ENCODE peak calls at places on chromosomes 1 and 21, in eight cellular contexts. One of them, this sample, is unnamed.

GRCh38 chr1:174003867-174004266 is 18.3 kb downstream of the RC3H1 start:
- DNase-seq in stimulated activated CD4-positive, alpha-beta T cell treated with anti-CD3 and anti-CD28 coated beads, TNF-alpha, amount 100 ng/mL, for 24 hours: no peak
- DNase-seq in fibroblast of pulmonary artery: no peak
- DNase-seq in anterior cingulate cortex: no peak
- DNase-seq in occipital lobe: no peak
- DNase-seq in effector memory CD4-positive, alpha-beta T cell: no peak
- DNase-seq in epithelial cell of esophagus: no peak
- DNase-seq in HAP-1: no peak
- DNase-seq in this sample: no peak

GRCh38 chr1:7491089-7491817 is 279.8 kb upstream of the VAMP3 start:
- DNase-seq in stimulated activated CD4-positive, alpha-beta T cell treated with anti-CD3 and anti-CD28 coated beads, TNF-alpha, amount 100 ng/mL, for 24 hours: no peak
- DNase-seq in fibroblast of pulmonary artery: peak; percentile 44
- DNase-seq in anterior cingulate cortex: peak; percentile 16
- DNase-seq in occipital lobe: no peak
- DNase-seq in effector memory CD4-positive, alpha-beta T cell: no peak
- DNase-seq in epithelial cell of esophagus: peak; percentile 52
- DNase-seq in HAP-1: no peak
- DNase-seq in this sample: no peak

GRCh38 chr1:179876289-179876715 is 1.3 kb downstream of the TOR1AIP2 start:
- DNase-seq in stimulated activated CD4-positive, alpha-beta T cell treated with anti-CD3 and anti-CD28 coated beads, TNF-alpha, amount 100 ng/mL, for 24 hours: no peak
- DNase-seq in fibroblast of pulmonary artery: peak; percentile 67
- DNase-seq in anterior cingulate cortex: no peak
- DNase-seq in occipital lobe: no peak
- DNase-seq in effector memory CD4-positive, alpha-beta T cell: no peak
- DNase-seq in epithelial cell of esophagus: peak; percentile 90
- DNase-seq in HAP-1: no peak
- DNase-seq in this sample: no peak

GRCh38 chr1:97252076-97252475 is 530.5 kb downstream of the PTBP2 start:
- DNase-seq in stimulated activated CD4-positive, alpha-beta T cell treated with anti-CD3 and anti-CD28 coated beads, TNF-alpha, amount 100 ng/mL, for 24 hours: no peak
- DNase-seq in fibroblast of pulmonary artery: peak; percentile 96
- DNase-seq in anterior cingulate cortex: no peak
- DNase-seq in occipital lobe: no peak
- DNase-seq in effector memory CD4-positive, alpha-beta T cell: no peak
- DNase-seq in epithelial cell of esophagus: peak; percentile 88
- DNase-seq in HAP-1: no peak
- DNase-seq in this sample: no peak

GRCh38 chr1:230681599-230681998 is 32.3 kb downstream of the AGT start:
- DNase-seq in stimulated activated CD4-positive, alpha-beta T cell treated with anti-CD3 and anti-CD28 coated beads, TNF-alpha, amount 100 ng/mL, for 24 hours: no peak
- DNase-seq in fibroblast of pulmonary artery: peak; percentile 84
- DNase-seq in anterior cingulate cortex: no peak
- DNase-seq in occipital lobe: no peak
- DNase-seq in effector memory CD4-positive, alpha-beta T cell: no peak
- DNase-seq in epithelial cell of esophagus: peak; percentile 91
- DNase-seq in HAP-1: no peak
- DNase-seq in this sample: no peak

GRCh38 chr1:244863491-244864252 is 671 bp downstream of the HNRNPU start:
- DNase-seq in stimulated activated CD4-positive, alpha-beta T cell treated with anti-CD3 and anti-CD28 coated beads, TNF-alpha, amount 100 ng/mL, for 24 hours: peak; percentile 13
- DNase-seq in fibroblast of pulmonary artery: no peak
- DNase-seq in anterior cingulate cortex: no peak
- DNase-seq in occipital lobe: peak; percentile 18
- DNase-seq in effector memory CD4-positive, alpha-beta T cell: no peak
- DNase-seq in epithelial cell of esophagus: peak; percentile 61
- DNase-seq in HAP-1: no peak
- DNase-seq in this sample: no peak

GRCh38 chr21:41445465-41445862 is 19.4 kb downstream of the MX1 start:
- DNase-seq in stimulated activated CD4-positive, alpha-beta T cell treated with anti-CD3 and anti-CD28 coated beads, TNF-alpha, amount 100 ng/mL, for 24 hours: no peak
- DNase-seq in fibroblast of pulmonary artery: peak; percentile 58
- DNase-seq in anterior cingulate cortex: no peak
- DNase-seq in occipital lobe: no peak
- DNase-seq in effector memory CD4-positive, alpha-beta T cell: no peak
- DNase-seq in epithelial cell of esophagus: no peak
- DNase-seq in HAP-1: no peak
- DNase-seq in this sample: no peak

GRCh38 chr1:183992424-183992823 is 45.1 kb downstream of the COLGALT2 start:
- DNase-seq in stimulated activated CD4-positive, alpha-beta T cell treated with anti-CD3 and anti-CD28 coated beads, TNF-alpha, amount 100 ng/mL, for 24 hours: no peak
- DNase-seq in fibroblast of pulmonary artery: no peak
- DNase-seq in anterior cingulate cortex: no peak
- DNase-seq in occipital lobe: no peak
- DNase-seq in effector memory CD4-positive, alpha-beta T cell: no peak
- DNase-seq in epithelial cell of esophagus: no peak
- DNase-seq in HAP-1: no peak
- DNase-seq in this sample: no peak

GRCh38 chr1:65459397-65459768 is 38.9 kb downstream of the LEPR start:
- DNase-seq in stimulated activated CD4-positive, alpha-beta T cell treated with anti-CD3 and anti-CD28 coated beads, TNF-alpha, amount 100 ng/mL, for 24 hours: no peak
- DNase-seq in fibroblast of pulmonary artery: peak; percentile 65
- DNase-seq in anterior cingulate cortex: no peak
- DNase-seq in occipital lobe: no peak
- DNase-seq in effector memory CD4-positive, alpha-beta T cell: no peak
- DNase-seq in epithelial cell of esophagus: peak; percentile 54
- DNase-seq in HAP-1: peak; percentile 25
- DNase-seq in this sample: no peak

GRCh38 chr21:44814498-44815023 is 3.3 kb downstream of the SUMO3 start:
- DNase-seq in stimulated activated CD4-positive, alpha-beta T cell treated with anti-CD3 and anti-CD28 coated beads, TNF-alpha, amount 100 ng/mL, for 24 hours: no peak
- DNase-seq in fibroblast of pulmonary artery: no peak
- DNase-seq in anterior cingulate cortex: no peak
- DNase-seq in occipital lobe: no peak
- DNase-seq in effector memory CD4-positive, alpha-beta T cell: no peak
- DNase-seq in epithelial cell of esophagus: no peak
- DNase-seq in HAP-1: no peak
- DNase-seq in this sample: no peak

GRCh38 chr1:111592389-111593361 is 26.9 kb upstream of the RAP1A start:
- DNase-seq in stimulated activated CD4-positive, alpha-beta T cell treated with anti-CD3 and anti-CD28 coated beads, TNF-alpha, amount 100 ng/mL, for 24 hours: peak; percentile 92
- DNase-seq in fibroblast of pulmonary artery: peak; percentile 86
- DNase-seq in anterior cingulate cortex: peak; percentile 49
- DNase-seq in occipital lobe: peak; percentile 71
- DNase-seq in effector memory CD4-positive, alpha-beta T cell: peak; percentile 61
- DNase-seq in epithelial cell of esophagus: peak; percentile 100
- DNase-seq in HAP-1: peak; percentile 17
- DNase-seq in this sample: peak; percentile 75

GRCh38 chr1:232226197-232226681 is 403.7 kb downstream of the SIPA1L2 start:
- DNase-seq in stimulated activated CD4-positive, alpha-beta T cell treated with anti-CD3 and anti-CD28 coated beads, TNF-alpha, amount 100 ng/mL, for 24 hours: no peak
- DNase-seq in fibroblast of pulmonary artery: peak; percentile 31
- DNase-seq in anterior cingulate cortex: no peak
- DNase-seq in occipital lobe: no peak
- DNase-seq in effector memory CD4-positive, alpha-beta T cell: peak; percentile 8
- DNase-seq in epithelial cell of esophagus: peak; percentile 77
- DNase-seq in HAP-1: peak; percentile 43
- DNase-seq in this sample: no peak

GRCh38 chr1:78240755-78241154 is 195.0 kb downstream of the GIPC2 start:
- DNase-seq in stimulated activated CD4-positive, alpha-beta T cell treated with anti-CD3 and anti-CD28 coated beads, TNF-alpha, amount 100 ng/mL, for 24 hours: no peak
- DNase-seq in fibroblast of pulmonary artery: no peak
- DNase-seq in anterior cingulate cortex: no peak
- DNase-seq in occipital lobe: no peak
- DNase-seq in effector memory CD4-positive, alpha-beta T cell: no peak
- DNase-seq in epithelial cell of esophagus: no peak
- DNase-seq in HAP-1: no peak
- DNase-seq in this sample: no peak

GRCh38 chr1:202160377-202160940 is at the start of gene PTPN7:
- DNase-seq in stimulated activated CD4-positive, alpha-beta T cell treated with anti-CD3 and anti-CD28 coated beads, TNF-alpha, amount 100 ng/mL, for 24 hours: peak; percentile 75
- DNase-seq in fibroblast of pulmonary artery: no peak
- DNase-seq in anterior cingulate cortex: no peak
- DNase-seq in occipital lobe: no peak
- DNase-seq in effector memory CD4-positive, alpha-beta T cell: peak; percentile 61
- DNase-seq in epithelial cell of esophagus: peak; percentile 16
- DNase-seq in HAP-1: no peak
- DNase-seq in this sample: peak; percentile 71

GRCh38 chr1:61496501-61496900 is 228.4 kb downstream of the TM2D1 start:
- DNase-seq in stimulated activated CD4-positive, alpha-beta T cell treated with anti-CD3 and anti-CD28 coated beads, TNF-alpha, amount 100 ng/mL, for 24 hours: no peak
- DNase-seq in fibroblast of pulmonary artery: peak; percentile 77
- DNase-seq in anterior cingulate cortex: no peak
- DNase-seq in occipital lobe: no peak
- DNase-seq in effector memory CD4-positive, alpha-beta T cell: no peak
- DNase-seq in epithelial cell of esophagus: peak; percentile 85
- DNase-seq in HAP-1: no peak
- DNase-seq in this sample: no peak

GRCh38 chr1:108901106-108901505 is 24.3 kb downstream of the GPSM2 start:
- DNase-seq in stimulated activated CD4-positive, alpha-beta T cell treated with anti-CD3 and anti-CD28 coated beads, TNF-alpha, amount 100 ng/mL, for 24 hours: no peak
- DNase-seq in fibroblast of pulmonary artery: no peak
- DNase-seq in anterior cingulate cortex: no peak
- DNase-seq in occipital lobe: no peak
- DNase-seq in effector memory CD4-positive, alpha-beta T cell: no peak
- DNase-seq in epithelial cell of esophagus: no peak
- DNase-seq in HAP-1: no peak
- DNase-seq in this sample: no peak

GRCh38 chr1:39183503-39184353 is 20.8 kb upstream of the MACF1 start:
- DNase-seq in stimulated activated CD4-positive, alpha-beta T cell treated with anti-CD3 and anti-CD28 coated beads, TNF-alpha, amount 100 ng/mL, for 24 hours: peak; percentile 71
- DNase-seq in fibroblast of pulmonary artery: peak; percentile 80
- DNase-seq in anterior cingulate cortex: no peak
- DNase-seq in occipital lobe: no peak
- DNase-seq in effector memory CD4-positive, alpha-beta T cell: peak; percentile 75
- DNase-seq in epithelial cell of esophagus: peak; percentile 100
- DNase-seq in HAP-1: peak; percentile 67
- DNase-seq in this sample: peak; percentile 53

GRCh38 chr1:152440635-152441471 is 26.8 kb upstream of the CRNN start:
- DNase-seq in stimulated activated CD4-positive, alpha-beta T cell treated with anti-CD3 and anti-CD28 coated beads, TNF-alpha, amount 100 ng/mL, for 24 hours: peak; percentile 52
- DNase-seq in fibroblast of pulmonary artery: peak; percentile 76
- DNase-seq in anterior cingulate cortex: peak; percentile 20
- DNase-seq in occipital lobe: peak; percentile 20
- DNase-seq in effector memory CD4-positive, alpha-beta T cell: peak; percentile 57
- DNase-seq in epithelial cell of esophagus: peak; percentile 81
- DNase-seq in HAP-1: peak; percentile 57
- DNase-seq in this sample: peak; percentile 47

GRCh38 chr1:64981602-64981981 is 15.2 kb upstream of the JAK1 start:
- DNase-seq in stimulated activated CD4-positive, alpha-beta T cell treated with anti-CD3 and anti-CD28 coated beads, TNF-alpha, amount 100 ng/mL, for 24 hours: no peak
- DNase-seq in fibroblast of pulmonary artery: no peak
- DNase-seq in anterior cingulate cortex: no peak
- DNase-seq in occipital lobe: no peak
- DNase-seq in effector memory CD4-positive, alpha-beta T cell: no peak
- DNase-seq in epithelial cell of esophagus: no peak
- DNase-seq in HAP-1: no peak
- DNase-seq in this sample: no peak

GRCh38 chr1:34851431-34852105 is 8.0 kb downstream of the SMIM12 start:
- DNase-seq in stimulated activated CD4-positive, alpha-beta T cell treated with anti-CD3 and anti-CD28 coated beads, TNF-alpha, amount 100 ng/mL, for 24 hours: no peak
- DNase-seq in fibroblast of pulmonary artery: no peak
- DNase-seq in anterior cingulate cortex: no peak
- DNase-seq in occipital lobe: no peak
- DNase-seq in effector memory CD4-positive, alpha-beta T cell: no peak
- DNase-seq in epithelial cell of esophagus: peak; percentile 36
- DNase-seq in HAP-1: no peak
- DNase-seq in this sample: no peak

GRCh38 chr21:37364722-37365121 is 1.9 kb upstream of the DYRK1A start:
- DNase-seq in stimulated activated CD4-positive, alpha-beta T cell treated with anti-CD3 and anti-CD28 coated beads, TNF-alpha, amount 100 ng/mL, for 24 hours: no peak
- DNase-seq in fibroblast of pulmonary artery: no peak
- DNase-seq in anterior cingulate cortex: no peak
- DNase-seq in occipital lobe: no peak
- DNase-seq in effector memory CD4-positive, alpha-beta T cell: no peak
- DNase-seq in epithelial cell of esophagus: no peak
- DNase-seq in HAP-1: no peak
- DNase-seq in this sample: no peak

GRCh38 chr1:244066954-244067716 is 16.1 kb downstream of the ZBTB18 start:
- DNase-seq in stimulated activated CD4-positive, alpha-beta T cell treated with anti-CD3 and anti-CD28 coated beads, TNF-alpha, amount 100 ng/mL, for 24 hours: no peak
- DNase-seq in fibroblast of pulmonary artery: no peak
- DNase-seq in anterior cingulate cortex: no peak
- DNase-seq in occipital lobe: no peak
- DNase-seq in effector memory CD4-positive, alpha-beta T cell: no peak
- DNase-seq in epithelial cell of esophagus: no peak
- DNase-seq in HAP-1: no peak
- DNase-seq in this sample: no peak

GRCh38 chr1:58584082-58584895 is 7.2 kb upstream of the TACSTD2 start:
- DNase-seq in stimulated activated CD4-positive, alpha-beta T cell treated with anti-CD3 and anti-CD28 coated beads, TNF-alpha, amount 100 ng/mL, for 24 hours: no peak
- DNase-seq in fibroblast of pulmonary artery: peak; percentile 97
- DNase-seq in anterior cingulate cortex: no peak
- DNase-seq in occipital lobe: peak; percentile 38
- DNase-seq in effector memory CD4-positive, alpha-beta T cell: no peak
- DNase-seq in epithelial cell of esophagus: peak; percentile 98
- DNase-seq in HAP-1: no peak
- DNase-seq in this sample: no peak

GRCh38 chr21:41170442-41170841 is 2.5 kb downstream of the BACE2 start:
- DNase-seq in stimulated activated CD4-positive, alpha-beta T cell treated with anti-CD3 and anti-CD28 coated beads, TNF-alpha, amount 100 ng/mL, for 24 hours: no peak
- DNase-seq in fibroblast of pulmonary artery: peak; percentile 53
- DNase-seq in anterior cingulate cortex: no peak
- DNase-seq in occipital lobe: no peak
- DNase-seq in effector memory CD4-positive, alpha-beta T cell: no peak
- DNase-seq in epithelial cell of esophagus: peak; percentile 57
- DNase-seq in HAP-1: no peak
- DNase-seq in this sample: no peak

GRCh38 chr1:209692745-209693504 is 11.7 kb upstream of the HSD11B1 start:
- DNase-seq in stimulated activated CD4-positive, alpha-beta T cell treated with anti-CD3 and anti-CD28 coated beads, TNF-alpha, amount 100 ng/mL, for 24 hours: peak; percentile 62
- DNase-seq in fibroblast of pulmonary artery: peak; percentile 92
- DNase-seq in anterior cingulate cortex: peak; percentile 51
- DNase-seq in occipital lobe: peak; percentile 33
- DNase-seq in effector memory CD4-positive, alpha-beta T cell: peak; percentile 58
- DNase-seq in epithelial cell of esophagus: peak; percentile 84
- DNase-seq in HAP-1: peak; percentile 61
- DNase-seq in this sample: peak; percentile 39

GRCh38 chr1:111906816-111907215 is 82.7 kb downstream of the KCND3 start:
- DNase-seq in stimulated activated CD4-positive, alpha-beta T cell treated with anti-CD3 and anti-CD28 coated beads, TNF-alpha, amount 100 ng/mL, for 24 hours: no peak
- DNase-seq in fibroblast of pulmonary artery: no peak
- DNase-seq in anterior cingulate cortex: no peak
- DNase-seq in occipital lobe: no peak
- DNase-seq in effector memory CD4-positive, alpha-beta T cell: no peak
- DNase-seq in epithelial cell of esophagus: no peak
- DNase-seq in HAP-1: no peak
- DNase-seq in this sample: no peak

GRCh38 chr1:47755368-47755990 is 241.7 kb downstream of the TRABD2B start:
- DNase-seq in stimulated activated CD4-positive, alpha-beta T cell treated with anti-CD3 and anti-CD28 coated beads, TNF-alpha, amount 100 ng/mL, for 24 hours: peak; percentile 14
- DNase-seq in fibroblast of pulmonary artery: no peak
- DNase-seq in anterior cingulate cortex: no peak
- DNase-seq in occipital lobe: no peak
- DNase-seq in effector memory CD4-positive, alpha-beta T cell: peak; percentile 18
- DNase-seq in epithelial cell of esophagus: peak; percentile 8
- DNase-seq in HAP-1: no peak
- DNase-seq in this sample: no peak

GRCh38 chr1:90724361-90724760 is 7.3 kb upstream of the BARHL2 start:
- DNase-seq in stimulated activated CD4-positive, alpha-beta T cell treated with anti-CD3 and anti-CD28 coated beads, TNF-alpha, amount 100 ng/mL, for 24 hours: no peak
- DNase-seq in fibroblast of pulmonary artery: no peak
- DNase-seq in anterior cingulate cortex: no peak
- DNase-seq in occipital lobe: no peak
- DNase-seq in effector memory CD4-positive, alpha-beta T cell: no peak
- DNase-seq in epithelial cell of esophagus: no peak
- DNase-seq in HAP-1: no peak
- DNase-seq in this sample: no peak

GRCh38 chr1:152013664-152014237 is 20.1 kb upstream of the S100A10 start:
- DNase-seq in stimulated activated CD4-positive, alpha-beta T cell treated with anti-CD3 and anti-CD28 coated beads, TNF-alpha, amount 100 ng/mL, for 24 hours: no peak
- DNase-seq in fibroblast of pulmonary artery: peak; percentile 68
- DNase-seq in anterior cingulate cortex: no peak
- DNase-seq in occipital lobe: no peak
- DNase-seq in effector memory CD4-positive, alpha-beta T cell: no peak
- DNase-seq in epithelial cell of esophagus: peak; percentile 73
- DNase-seq in HAP-1: peak; percentile 51
- DNase-seq in this sample: no peak

GRCh38 chr1:179206817-179207216 is 22.7 kb downstream of the ABL2 start:
- DNase-seq in stimulated activated CD4-positive, alpha-beta T cell treated with anti-CD3 and anti-CD28 coated beads, TNF-alpha, amount 100 ng/mL, for 24 hours: no peak
- DNase-seq in fibroblast of pulmonary artery: no peak
- DNase-seq in anterior cingulate cortex: no peak
- DNase-seq in occipital lobe: no peak
- DNase-seq in effector memory CD4-positive, alpha-beta T cell: no peak
- DNase-seq in epithelial cell of esophagus: no peak
- DNase-seq in HAP-1: no peak
- DNase-seq in this sample: no peak

GRCh38 chr1:15749399-15750291 is 7.3 kb downstream of the TMEM82 start:
- DNase-seq in stimulated activated CD4-positive, alpha-beta T cell treated with anti-CD3 and anti-CD28 coated beads, TNF-alpha, amount 100 ng/mL, for 24 hours: no peak
- DNase-seq in fibroblast of pulmonary artery: peak; percentile 75
- DNase-seq in anterior cingulate cortex: no peak
- DNase-seq in occipital lobe: no peak
- DNase-seq in effector memory CD4-positive, alpha-beta T cell: no peak
- DNase-seq in epithelial cell of esophagus: peak; percentile 69
- DNase-seq in HAP-1: no peak
- DNase-seq in this sample: no peak

GRCh38 chr1:20719261-20719660 is 1.5 kb upstream of the KIF17 start:
- DNase-seq in stimulated activated CD4-positive, alpha-beta T cell treated with anti-CD3 and anti-CD28 coated beads, TNF-alpha, amount 100 ng/mL, for 24 hours: no peak
- DNase-seq in fibroblast of pulmonary artery: no peak
- DNase-seq in anterior cingulate cortex: no peak
- DNase-seq in occipital lobe: no peak
- DNase-seq in effector memory CD4-positive, alpha-beta T cell: no peak
- DNase-seq in epithelial cell of esophagus: no peak
- DNase-seq in HAP-1: no peak
- DNase-seq in this sample: no peak

GRCh38 chr1:2981388-2981787 is 39.9 kb upstream of the ACTRT2 start:
- DNase-seq in stimulated activated CD4-positive, alpha-beta T cell treated with anti-CD3 and anti-CD28 coated beads, TNF-alpha, amount 100 ng/mL, for 24 hours: no peak
- DNase-seq in fibroblast of pulmonary artery: no peak
- DNase-seq in anterior cingulate cortex: no peak
- DNase-seq in occipital lobe: no peak
- DNase-seq in effector memory CD4-positive, alpha-beta T cell: no peak
- DNase-seq in epithelial cell of esophagus: no peak
- DNase-seq in HAP-1: no peak
- DNase-seq in this sample: peak; percentile 6

GRCh38 chr1:107940178-107940577 is 24.8 kb downstream of the VAV3 start:
- DNase-seq in stimulated activated CD4-positive, alpha-beta T cell treated with anti-CD3 and anti-CD28 coated beads, TNF-alpha, amount 100 ng/mL, for 24 hours: no peak
- DNase-seq in fibroblast of pulmonary artery: no peak
- DNase-seq in anterior cingulate cortex: no peak
- DNase-seq in occipital lobe: no peak
- DNase-seq in effector memory CD4-positive, alpha-beta T cell: no peak
- DNase-seq in epithelial cell of esophagus: no peak
- DNase-seq in HAP-1: no peak
- DNase-seq in this sample: no peak

This sample was measured in natural killer cell.